ENCODE peak calls at places on chromosomes 13 and 19, in ten cellular contexts. Q is activated effector memory CD4-positive, alpha-beta T cell treated with anti-CD3 and anti-CD28 coated beads, Interleukin-2, amount 50 U/mL, for 16 hours; T is stimulated activated CD8-positive, alpha-beta memory T cell treated with anti-CD3 and anti-CD28 coated beads, Interleukin-7, amount 100 ng/mL, for 24 hours; S is heart right ventricle; O is iris pigment epithelial cell; K is foreskin fibroblast; P is H54; M is brain microvascular endothelial cell; W is nephron progenitor cell; R is HuH-7. C is an unnamed sample.

GRCh38 chr19:34676697-34677385 is at the start of gene SCGB2B2:
- DNase-seq in P (no peak), R (peak), T (no peak), S (peak), O (no peak), W (no peak), Q (no peak), K (peak), M (no peak), C (no peak)

GRCh38 chr19:39126593-39127187 is 1.1 kb downstream of the PAK4 start:
- DNase-seq in W (no peak), T (no peak), O (peak), M (no peak), K (no peak), R (peak), Q (no peak), P (peak), S (no peak), C (no peak)

GRCh38 chr19:38707512-38708114 is 36.7 kb downstream of the CAPN12 start:
- DNase-seq in K (peak), S (peak), P (no peak), W (no peak), Q (no peak), R (no peak), O (peak), M (peak), T (no peak), C (peak)

GRCh38 chr19:13441810-13442512 is 64.3 kb downstream of the CACNA1A start:
- DNase-seq in S (peak), R (peak), M (peak), O (peak), K (peak), T (no peak), W (peak), Q (peak), P (peak), C (peak)

GRCh38 chr13:52842440-52842839 is 6.0 kb downstream of the PCDH8 start:
- DNase-seq in Q (no peak), R (no peak), S (no peak), O (no peak), K (no peak), T (no peak), P (no peak), W (no peak), M (no peak), C (no peak)

GRCh38 chr19:49999371-50000010 is 25.7 kb downstream of the VRK3 start:
- DNase-seq in W (no peak), R (no peak), O (peak), T (no peak), P (no peak), S (no peak), M (no peak), K (no peak), Q (no peak), C (no peak)

GRCh38 chr19:4781851-4782250 is 9.7 kb upstream of the FEM1A start:
- DNase-seq in T (no peak), R (no peak), O (no peak), K (no peak), S (no peak), Q (no peak), M (no peak), W (no peak), P (no peak), C (no peak)

GRCh38 chr13:46567671-46568070 is 14.7 kb downstream of the LRCH1 start:
- DNase-seq in R (no peak), M (no peak), S (no peak), Q (no peak), O (no peak), P (no peak), W (no peak), K (no peak), T (no peak), C (no peak)

GRCh38 chr19:28170066-28170465 is 1042.9 kb downstream of the UQCRFS1 start:
- DNase-seq in P (no peak), M (no peak), K (no peak), T (no peak), R (no peak), S (no peak), W (no peak), Q (no peak), O (no peak), C (no peak)

GRCh38 chr13:103291693-103292572 is 225.7 kb upstream of the SLC10A2 start:
- DNase-seq in T (no peak), R (no peak), M (no peak), P (no peak), Q (no peak), K (no peak), O (no peak), W (no peak), S (no peak), C (no peak)

GRCh38 chr13:23574421-23574820 is 4.2 kb downstream of the TNFRSF19 start:
- DNase-seq in P (no peak), S (no peak), R (no peak), W (no peak), O (no peak), Q (no peak), K (no peak), T (no peak), M (no peak), C (no peak)

GRCh38 chr19:16896098-16896912 is 7.5 kb downstream of the F2RL3 start:
- DNase-seq in K (no peak), P (no peak), O (no peak), T (no peak), M (no peak), S (no peak), R (peak), Q (no peak), W (peak), C (peak)

GRCh38 chr13:109747524-109747923 is 38.9 kb downstream of the IRS2 start:
- DNase-seq in W (no peak), Q (no peak), O (peak), R (no peak), M (no peak), P (no peak), K (no peak), S (no peak), T (no peak), C (no peak)